ENCODE peak calls at places on chromosomes 3 and 15, in ten cellular contexts. O is NCI-H1092; A is NCI-H146; E is uterus; U is stimulated activated CD4-positive, alpha-beta T cell treated with anti-CD3 and anti-CD28 coated beads, Interleukin-12 subunit alpha, Interleukin-12 subunit beta, amount 100 ng/mL, for 4 hours; J is adipocyte; R is nucleus accumbens; L is effector memory CD4-positive, alpha-beta T cell; T is NCI-H1105 treated with DMSO at 0.1 percent for 48 hours; S is HL-60. D is an unnamed sample.

GRCh38 chr3:114756506-114757279 is 390.4 kb downstream of the ZBTB20 start:
- DNase-seq in R (no peak), U (no peak), T (no peak), E (peak), L (no peak), J (peak), S (no peak), A (no peak), O (no peak), D (no peak)

GRCh38 chr3:13112521-13113345 is 39.5 kb upstream of the IQSEC1 start:
- DNase-seq in A (no peak), E (no peak), T (no peak), R (no peak), L (no peak), S (no peak), O (no peak), J (no peak), U (no peak), D (no peak)

GRCh38 chr15:73026496-73027054 is 25.7 kb upstream of the NEO1 start:
- DNase-seq in A (no peak), J (no peak), O (no peak), T (no peak), R (no peak), U (no peak), L (no peak), E (no peak), S (no peak), D (no peak)

GRCh38 chr15:41966414-41966812 is 5.9 kb downstream of the EHD4 start:
- DNase-seq in T (no peak), J (no peak), L (no peak), A (no peak), E (no peak), O (no peak), R (no peak), S (no peak), U (no peak), D (no peak)

GRCh38 chr3:190281308-190282051 is 40.8 kb downstream of the CLDN1 start:
- DNase-seq in S (peak), J (peak), U (no peak), E (no peak), O (no peak), A (no peak), L (no peak), T (no peak), R (no peak), D (no peak)

GRCh38 chr15:90165659-90166489 is 35.3 kb upstream of the SEMA4B start:
- DNase-seq in A (peak), T (peak), L (no peak), R (no peak), J (peak), E (peak), U (peak), S (no peak), O (peak), D (peak)

GRCh38 chr15:28178290-28178689 is 79.2 kb upstream of the OCA2 start:
- DNase-seq in A (no peak), E (no peak), S (no peak), J (peak), T (no peak), U (no peak), O (no peak), L (no peak), R (no peak), D (no peak)

GRCh38 chr15:27686971-27687370 is 412.1 kb downstream of the OCA2 start:
- DNase-seq in E (no peak), S (no peak), U (no peak), T (no peak), O (no peak), A (no peak), R (no peak), L (no peak), J (no peak), D (no peak)

GRCh38 chr3:45123030-45123429 is 23.1 kb downstream of the CDCP1 start:
- DNase-seq in J (peak), A (no peak), E (peak), O (no peak), S (no peak), U (no peak), R (no peak), T (no peak), L (no peak), D (no peak)

GRCh38 chr3:124401841-124402240 is 328.4 kb upstream of the UMPS start:
- DNase-seq in A (no peak), T (no peak), U (no peak), L (no peak), S (no peak), O (no peak), R (no peak), E (no peak), J (peak), D (no peak)

GRCh38 chr3:126345641-126346460 is 11.4 kb downstream of the KLF15 start:
- DNase-seq in A (no peak), L (no peak), T (no peak), R (no peak), J (no peak), U (no peak), S (no peak), O (no peak), E (peak), D (no peak)

GRCh38 chr3:69698728-69699127 is 40.5 kb upstream of the MITF start:
- DNase-seq in R (no peak), E (no peak), A (no peak), T (no peak), L (no peak), U (no peak), J (no peak), S (no peak), O (no peak), D (no peak)

D was measured in left cardiac atrium.